ENCODE peak calls at places on chromosomes 3 and 15, in four cellular contexts. K is HCT116, V is neuronal stem cell, R is tibial nerve. C is an unnamed sample.

GRCh38 chr3:151673974-151674373 is 59.8 kb upstream of the AADACL2 start:
- DNase-seq in K (no peak), V (no peak), R (no peak), C (no peak)

GRCh38 chr3:42847731-42848130 is 27.9 kb downstream of the CYP8B1 start:
- DNase-seq in K (no peak), V (no peak), R (no peak), C (no peak)

GRCh38 chr3:129428020-129428381 is 435 bp downstream of the EFCAB12 start:
- DNase-seq in K (no peak), V (no peak), R (no peak), C (no peak)

GRCh38 chr3:170868577-170869239 is 1.3 kb downstream of the RPL22L1 start:
- DNase-seq in K (no peak), V (no peak), R (no peak), C (no peak)

GRCh38 chr3:41202834-41203345 is 3.6 kb downstream of the CTNNB1 start:
- DNase-seq in K (no peak), V (no peak), R (no peak), C (peak; percentile 18)

GRCh38 chr3:117936159-117936558 is 1098.5 kb downstream of the IGSF11 start:
- DNase-seq in K (no peak), V (no peak), R (no peak), C (no peak)

GRCh38 chr3:14141602-14142315 is 16.9 kb downstream of the TMEM43 start:
- DNase-seq in K (no peak), V (no peak), R (no peak), C (no peak)

GRCh38 chr3:129305592-129306091 is 27.0 kb downstream of the HMCES start:
- DNase-seq in K (no peak), V (peak; percentile 96), R (peak; percentile 78), C (peak; percentile 48)

GRCh38 chr15:42083605-42083908 is 10.8 kb downstream of the PLA2G4D start:
- DNase-seq in K (no peak), V (no peak), R (no peak), C (no peak)

GRCh38 chr3:145902166-145902565 is 258.8 kb downstream of the PLOD2 start:
- DNase-seq in K (no peak), V (no peak), R (no peak), C (no peak)

GRCh38 chr3:3552741-3553140 is 246.5 kb upstream of the LRRN1 start:
- DNase-seq in K (no peak), V (no peak), R (no peak), C (no peak)

GRCh38 chr3:132536442-132537153 is 60.5 kb upstream of the ACKR4 start:
- DNase-seq in K (no peak), V (no peak), R (no peak), C (no peak)

GRCh38 chr15:32677238-32677750 is 35.8 kb downstream of the SCG5 start:
- DNase-seq in K (no peak), V (no peak), R (no peak), C (no peak)

GRCh38 chr3:29591579-29591978 is 310.7 kb downstream of the RBMS3 start:
- DNase-seq in K (no peak), V (no peak), R (no peak), C (no peak)

GRCh38 chr3:72143970-72144717 is 359.2 kb upstream of the PROK2 start:
- DNase-seq in K (no peak), V (no peak), R (no peak), C (no peak)

GRCh38 chr3:139564290-139564861 is 24.8 kb upstream of the RBP1 start:
- DNase-seq in K (peak; percentile 8), V (no peak), R (no peak), C (no peak)

GRCh38 chr15:67701669-67702068 is 123.6 kb upstream of the SKOR1 start:
- DNase-seq in K (no peak), V (no peak), R (no peak), C (no peak)

GRCh38 chr3:170220871-170221270 is 1.4 kb upstream of the PRKCI start:
- DNase-seq in K (no peak), V (no peak), R (no peak), C (no peak)

GRCh38 chr3:82196645-82197044 is 435.2 kb upstream of the GBE1 start:
- DNase-seq in K (no peak), V (no peak), R (no peak), C (no peak)

GRCh38 chr15:66775127-66776105 is 73.4 kb downstream of the SMAD6 start:
- DNase-seq in K (no peak), V (no peak), R (no peak), C (no peak)

GRCh38 chr15:53209396-53210042 is 419.4 kb upstream of the ONECUT1 start:
- DNase-seq in K (no peak), V (no peak), R (no peak), C (no peak)

GRCh38 chr15:27509014-27509413 is 538.0 kb downstream of the GABRG3 start:
- DNase-seq in K (no peak), V (no peak), R (no peak), C (no peak)

GRCh38 chr15:101526442-101526841 is 36.9 kb upstream of the PCSK6 start:
- DNase-seq in K (no peak), V (no peak), R (no peak), C (no peak)

GRCh38 chr3:48188266-48189201 is at the start of gene CDC25A:
- DNase-seq in K (peak; percentile 98), V (peak; percentile 98), R (peak; percentile 90), C (peak; percentile 97)

GRCh38 chr15:40460404-40460803 is 10.4 kb upstream of the CHST14 start:
- DNase-seq in K (no peak), V (no peak), R (no peak), C (no peak)

GRCh38 chr15:65952425-65953053 is 83.2 kb downstream of the RAB11A start:
- DNase-seq in K (no peak), V (peak; percentile 73), R (no peak), C (no peak)

GRCh38 chr3:46097691-46098241 is 70.5 kb upstream of the XCR1 start:
- DNase-seq in K (no peak), V (no peak), R (no peak), C (peak; percentile 22)

GRCh38 chr3:184643442-184643841 is 68.4 kb downstream of the MAGEF1 start:
- DNase-seq in K (no peak), V (no peak), R (no peak), C (no peak)

GRCh38 chr15:22884344-22884743 is 45.9 kb downstream of the NIPA2 start:
- DNase-seq in K (no peak), V (no peak), R (no peak), C (no peak)

GRCh38 chr15:96472647-96473046 is 142.1 kb downstream of the NR2F2 start:
- DNase-seq in K (no peak), V (no peak), R (no peak), C (no peak)

GRCh38 chr15:45205192-45205591 is 17.4 kb upstream of the SHF start:
- DNase-seq in K (peak; percentile 58), V (peak; percentile 63), R (no peak), C (no peak)

GRCh38 chr3:184129012-184129411 is 6.1 kb upstream of the EIF2B5 start:
- DNase-seq in K (peak; percentile 38), V (peak; percentile 31), R (no peak), C (no peak)

GRCh38 chr15:31459011-31459748 is 132.5 kb downstream of the KLF13 start:
- DNase-seq in K (no peak), V (no peak), R (no peak), C (no peak)

GRCh38 chr3:59451041-59451763 is 401.4 kb upstream of the CFAP20DC start:
- DNase-seq in K (no peak), V (no peak), R (no peak), C (no peak)

GRCh38 chr15:90872481-90873184 is 4.2 kb downstream of the FURIN start:
- DNase-seq in K (no peak), V (no peak), R (no peak), C (peak; percentile 63)

GRCh38 chr15:88863412-88863811 is 31.9 kb downstream of the HAPLN3 start:
- DNase-seq in K (no peak), V (no peak), R (no peak), C (no peak)

GRCh38 chr15:31387483-31388118 is 61.0 kb downstream of the KLF13 start:
- DNase-seq in K (no peak), V (no peak), R (no peak), C (peak; percentile 92)

GRCh38 chr15:58551084-58551763 is 119.4 kb downstream of the LIPC start:
- DNase-seq in K (no peak), V (no peak), R (no peak), C (no peak)
- H3K4me3 ChIP-seq in K (no peak overlapping the region), V (no peak overlapping the region), R (no peak overlapping the region), C (no peak overlapping the region)

GRCh38 chr3:124149081-124149480 is 157.2 kb upstream of the ROPN1 start:
- DNase-seq in K (no peak), V (no peak), R (no peak), C (no peak)

GRCh38 chr3:124147429-124147828 is 155.5 kb upstream of the ROPN1 start:
- DNase-seq in K (no peak), V (no peak), R (no peak), C (no peak)

GRCh38 chr3:124144035-124144814 is 152.3 kb upstream of the ROPN1 start:
- DNase-seq in K (no peak), V (no peak), R (no peak), C (no peak)

GRCh38 chr3:124149774-124150173 is 157.8 kb upstream of the ROPN1 start:
- DNase-seq in K (no peak), V (no peak), R (no peak), C (no peak)
- H3K9me3 ChIP-seq in K (no peaks in the 10 kb centered on the region), V (no peaks in the 10 kb centered on the region), R (no peaks in the 10 kb centered on the region), C (no peaks in the 10 kb centered on the region)

GRCh38 chr3:186258968-186259367 is 103.1 kb downstream of the DGKG start:
- DNase-seq in K (no peak), V (no peak), R (no peak), C (no peak)

GRCh38 chr3:186259612-186260383 is 102.2 kb downstream of the DGKG start:
- DNase-seq in K (peak; percentile 75), V (peak; percentile 62), R (peak; percentile 26), C (peak; percentile 48)

GRCh38 chr3:186260726-186261125 is 101.3 kb downstream of the DGKG start:
- DNase-seq in K (no peak), V (no peak), R (no peak), C (no peak)

GRCh38 chr3:186255703-186256331 is 106.2 kb downstream of the DGKG start:
- DNase-seq in K (no peak), V (no peak), R (no peak), C (no peak)

DNA sequence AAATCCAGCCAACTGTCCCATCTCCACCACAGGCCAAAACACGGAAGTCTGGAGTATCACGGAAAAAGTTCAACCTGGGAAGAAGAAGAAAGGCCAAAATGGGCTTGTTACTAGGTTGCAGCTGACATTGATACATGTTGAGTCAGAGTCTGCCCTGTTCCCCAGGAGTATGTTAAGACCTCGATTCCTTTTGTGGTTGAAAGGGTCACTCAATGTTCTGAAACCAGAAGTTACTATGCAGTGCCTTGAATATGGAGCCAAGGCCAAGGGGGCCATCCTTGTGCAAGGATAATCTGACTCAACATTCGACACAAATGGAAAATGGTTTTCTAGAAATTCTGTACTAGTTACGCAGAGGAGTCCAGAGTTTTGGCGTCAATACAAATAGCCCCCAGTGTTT is 104.2 kb downstream of the DGKG start:
- DNase-seq in K (no peak), V (no peak), R (no peak), C (no peak)
- H3K27me3 ChIP-seq in K (no peaks in the 10 kb centered on the region), V (peaks cover 21% of the 10 kb centered on the region), R (no peaks in the 10 kb centered on the region), C (no peaks in the 10 kb centered on the region)

GRCh38 chr3:150544726-150545125 is 1.6 kb downstream of the SERP1 start:
- DNase-seq in K (no peak), V (no peak), R (no peak), C (no peak)

GRCh38 chr3:150543531-150543930 is 2.8 kb downstream of the SERP1 start:
- DNase-seq in K (no peak), V (no peak), R (no peak), C (no peak)

GRCh38 chr3:150543128-150543527 is 3.2 kb downstream of the SERP1 start:
- DNase-seq in K (no peak), V (no peak), R (no peak), C (no peak)

GRCh38 chr3:150545419-150546225 is 674 bp downstream of the SERP1 start:
- DNase-seq in K (no peak), V (peak; percentile 3), R (peak; percentile 21), C (no peak)

GRCh38 chr3:150544040-150544439 is 2.3 kb downstream of the SERP1 start:
- DNase-seq in K (no peak), V (no peak), R (no peak), C (no peak)
- H3K4me3 ChIP-seq in K (no peak overlapping the region), V (no peak overlapping the region), R (no peak overlapping the region), C (no peak overlapping the region)